ENCODE peak calls at places on chromosomes 6 and 20, in five cellular contexts. P, U, N, T and F are unnamed samples.

GRCh38 chr6:129969064-129969463 is 49.3 kb upstream of the L3MBTL3 start:
- DNase-seq in P (no peak), T (no peak), U (peak), N (no peak), F (no peak)

GRCh38 chr20:25623225-25623735 is 534 bp downstream of the NANP start:
- DNase-seq in N (peak), P (no peak), T (peak), U (peak), F (peak)

GRCh38 chr20:46135856-46136633 is 17.9 kb downstream of the CD40 start:
- DNase-seq in P (no peak), N (no peak), U (no peak), T (no peak), F (no peak)

GRCh38 chr6:32885698-32886286 is 31.8 kb downstream of the PSMB9 start:
- DNase-seq in P (no peak), N (no peak), T (peak), U (peak), F (peak)

GRCh38 chr6:6712258-6712978 is 123.9 kb downstream of the LY86 start:
- DNase-seq in P (peak), N (no peak), U (peak), T (peak), F (peak)

GRCh38 chr20:3473944-3474343 is 3.1 kb downstream of the ATRN start:
- DNase-seq in U (no peak), P (no peak), N (no peak), T (no peak), F (no peak)

GRCh38 chr6:121881974-121882667 is 446.7 kb downstream of the GJA1 start:
- DNase-seq in P (peak), N (no peak), U (peak), T (peak), F (peak)

GRCh38 chr6:89433637-89434499 is 916 bp downstream of the ANKRD6 start:
- DNase-seq in T (no peak), P (no peak), N (peak), U (no peak), F (no peak)

GRCh38 chr6:25570608-25571007 is 81.4 kb upstream of the SCGN start:
- DNase-seq in T (no peak), U (no peak), N (no peak), P (no peak), F (no peak)

GRCh38 chr6:111666812-111667211 is 61.1 kb upstream of the TRAF3IP2 start:
- DNase-seq in U (peak), N (no peak), T (peak), P (no peak), F (no peak)

GRCh38 chr6:33456156-33456555 is 1.8 kb downstream of the ZBTB9 start:
- DNase-seq in N (no peak), T (no peak), P (no peak), U (no peak), F (no peak)

GRCh38 chr20:23061713-23062561 is 12.5 kb upstream of the THBD start:
- DNase-seq in U (peak), N (no peak), T (peak), P (no peak), F (peak)

GRCh38 chr6:10416516-10416862 is 1.6 kb upstream of the TFAP2A start:
- DNase-seq in U (no peak), T (no peak), P (no peak), N (no peak), F (no peak)

GRCh38 chr20:17967595-17968365 is 814 bp downstream of the SNX5 start:
- DNase-seq in U (peak), T (peak), N (no peak), P (no peak), F (peak)

GRCh38 chr6:30152910-30153309 is 8.1 kb downstream of the TRIM10 start:
- DNase-seq in N (no peak), P (no peak), U (no peak), T (no peak), F (no peak)

GRCh38 chr20:43365691-43366090 is 92.0 kb upstream of the SRSF6 start:
- DNase-seq in T (no peak), P (no peak), N (no peak), U (no peak), F (no peak)

GRCh38 chr6:169808608-169808967 is 57.2 kb downstream of the ERMARD start:
- DNase-seq in N (no peak), P (no peak), U (no peak), T (no peak), F (no peak)

GRCh38 chr6:146598785-146599405 is at the start of gene ADGB:
- DNase-seq in P (no peak), T (peak), N (no peak), U (peak), F (peak)

GRCh38 chr6:170378502-170378901 is 71.9 kb downstream of the FAM120B start:
- DNase-seq in P (no peak), U (no peak), T (no peak), N (no peak), F (no peak)

GRCh38 chr6:43183441-43183840 is 1.4 kb downstream of the CUL9 start:
- DNase-seq in T (no peak), U (no peak), P (no peak), N (no peak), F (no peak)

GRCh38 chr20:58389324-58389967 is 417 bp downstream of the VAPB start:
- DNase-seq in U (peak), T (peak), N (peak), P (no peak), F (peak)

DNA sequence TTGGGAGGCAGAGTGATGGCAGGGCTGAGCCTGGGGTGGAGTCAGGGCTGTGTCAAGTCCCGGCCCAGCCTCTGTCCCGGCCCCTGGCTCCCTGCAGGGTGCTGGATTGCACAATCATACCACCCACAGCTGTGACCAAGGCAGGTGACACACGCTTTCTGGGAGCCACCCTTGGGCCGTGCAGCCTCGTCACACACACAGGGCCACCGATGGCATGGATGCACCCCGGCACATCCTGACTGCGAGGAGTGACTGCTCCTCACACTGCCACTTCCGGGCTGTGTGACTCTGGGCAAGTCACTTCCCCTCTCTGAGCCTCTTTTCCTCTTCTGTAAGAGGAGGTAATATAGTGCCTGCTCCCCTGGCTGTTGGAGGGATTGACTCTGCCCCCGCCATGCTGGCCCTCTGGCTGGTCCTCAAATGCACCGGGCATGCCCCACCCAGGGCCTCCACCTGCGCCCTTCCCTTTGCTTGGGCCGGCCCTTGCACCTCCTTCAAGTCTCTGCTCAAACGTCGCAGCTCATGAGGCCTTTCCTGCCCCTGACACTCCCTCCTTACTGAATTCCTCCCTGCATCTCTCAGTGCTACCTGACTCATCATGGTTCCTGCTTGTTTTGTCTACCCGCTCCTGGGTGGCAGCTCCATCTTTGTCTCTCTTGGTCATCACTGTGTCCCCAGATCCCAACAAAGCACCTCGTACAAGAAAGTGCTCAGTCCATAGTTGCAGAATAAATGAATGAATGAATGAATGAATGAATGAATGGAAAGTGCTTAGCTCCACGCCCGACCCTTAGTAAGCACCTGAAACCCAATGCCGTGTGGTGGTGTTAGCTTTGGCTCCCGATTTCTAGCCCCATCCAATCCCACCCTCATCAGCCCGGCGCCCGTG is 93.5 kb downstream of the CEBPB start:
- DNase-seq in U (peak), P (no peak), N (no peak), T (peak), F (peak)
- H3K4me3 ChIP-seq in U (no peak), P (no peak), N (no peak), T (no peak), F (no peak)

DNA sequence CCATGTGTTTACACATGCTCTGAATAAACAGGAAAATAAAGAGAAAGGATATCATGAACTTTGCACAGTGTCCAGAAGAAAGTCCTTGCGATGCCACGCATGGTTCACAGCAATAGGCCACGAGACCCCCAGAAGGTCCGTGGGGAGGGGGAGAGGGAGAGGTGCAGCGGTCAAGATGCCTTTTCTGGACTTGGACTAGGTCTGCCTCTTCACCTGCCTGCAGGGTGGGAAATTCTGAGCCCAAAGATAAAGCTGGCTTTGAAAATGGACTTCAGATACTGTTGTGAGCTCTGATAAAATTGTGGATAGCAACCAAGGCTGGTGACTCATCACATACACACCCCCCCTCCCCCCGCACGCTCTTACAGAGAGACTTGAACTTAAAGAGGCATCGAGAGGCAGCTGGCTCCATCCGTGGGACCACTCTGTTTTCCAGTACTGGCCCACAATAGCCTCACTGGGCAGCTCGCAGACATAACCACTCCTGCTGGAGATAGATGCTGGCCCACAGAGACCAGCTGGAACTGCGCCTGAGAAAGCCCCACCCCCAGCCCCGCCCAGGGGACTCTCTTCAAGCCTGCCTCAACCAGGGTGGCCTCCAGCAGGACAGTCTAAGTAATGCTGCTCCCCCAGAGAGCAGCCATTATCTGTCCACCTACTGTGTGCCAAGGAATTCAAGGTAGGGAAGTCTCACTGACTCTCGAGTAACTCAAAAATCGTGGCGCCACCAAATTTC is 21.2 kb upstream of the NFATC2 start:
- DNase-seq in N (peak), P (peak), U (peak), T (peak), F (peak)
- H3K4me3 ChIP-seq in N (no peak), P (no peak), U (no peak), T (no peak), F (peak)

DNA sequence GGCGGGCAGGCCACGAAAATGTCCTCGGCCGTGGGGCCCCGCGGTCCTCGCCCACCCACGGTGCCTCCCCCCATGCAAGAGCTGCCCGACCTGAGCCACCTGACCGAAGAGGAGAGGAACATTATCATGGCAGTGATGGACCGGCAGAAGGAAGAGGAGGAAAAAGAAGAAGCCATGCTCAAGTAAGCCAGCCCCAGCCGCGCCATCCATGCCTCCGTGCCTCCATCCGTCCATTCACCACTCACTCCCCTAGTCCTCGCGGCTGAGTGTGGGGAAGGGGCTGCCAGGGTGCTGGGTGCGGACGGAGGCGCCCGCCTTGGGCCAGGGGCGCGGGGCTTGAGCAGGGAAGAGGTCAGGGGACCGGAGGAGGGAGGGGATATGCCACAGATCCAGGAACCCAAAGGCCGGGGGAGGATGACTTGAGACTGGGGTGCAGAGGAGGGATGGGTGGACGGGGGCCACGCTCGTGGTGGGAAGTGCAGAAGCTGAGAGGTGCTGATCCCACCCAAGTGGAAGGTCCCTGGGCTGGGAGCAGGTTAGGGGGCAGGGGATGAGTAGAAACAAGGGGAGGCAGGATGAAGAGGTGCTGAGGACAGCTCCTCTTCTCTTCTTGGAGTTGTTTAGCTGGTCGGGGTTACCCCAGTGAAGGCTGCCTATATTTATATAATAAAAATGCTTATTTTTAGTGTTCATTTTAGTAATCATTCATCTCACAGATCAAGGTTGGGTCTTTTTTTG is 825 bp downstream of the RIMS1 start:
- DNase-seq in T (no peak), U (no peak), N (no peak), P (no peak), F (no peak)
- H3K4me3 ChIP-seq in T (peak), U (peak), N (no peak), P (peak), F (peak)

GRCh38 chr6:108563292-108563691 is 2.6 kb downstream of the FOXO3 start:
- DNase-seq in T (no peak), U (no peak), N (no peak), P (no peak), F (no peak)

GRCh38 chr6:108564178-108564577 is 3.5 kb downstream of the FOXO3 start:
- DNase-seq in T (peak), U (peak), P (peak), N (no peak), F (peak)

GRCh38 chr6:108561742-108562502 is 1.2 kb downstream of the FOXO3 start:
- DNase-seq in T (no peak), N (peak), U (peak), P (no peak), F (no peak)

GRCh38 chr6:108560463-108561308 is at the start of gene FOXO3:
- DNase-seq in U (peak), P (peak), T (peak), N (peak), F (peak)

GRCh38 chr6:108562503-108562993 is 1.8 kb downstream of the FOXO3 start:
- DNase-seq in N (no peak), U (peak), P (no peak), T (peak), F (peak)
- H3K4me3 ChIP-seq in N (no peak), U (peak), P (peak), T (peak), F (peak)

DNA sequence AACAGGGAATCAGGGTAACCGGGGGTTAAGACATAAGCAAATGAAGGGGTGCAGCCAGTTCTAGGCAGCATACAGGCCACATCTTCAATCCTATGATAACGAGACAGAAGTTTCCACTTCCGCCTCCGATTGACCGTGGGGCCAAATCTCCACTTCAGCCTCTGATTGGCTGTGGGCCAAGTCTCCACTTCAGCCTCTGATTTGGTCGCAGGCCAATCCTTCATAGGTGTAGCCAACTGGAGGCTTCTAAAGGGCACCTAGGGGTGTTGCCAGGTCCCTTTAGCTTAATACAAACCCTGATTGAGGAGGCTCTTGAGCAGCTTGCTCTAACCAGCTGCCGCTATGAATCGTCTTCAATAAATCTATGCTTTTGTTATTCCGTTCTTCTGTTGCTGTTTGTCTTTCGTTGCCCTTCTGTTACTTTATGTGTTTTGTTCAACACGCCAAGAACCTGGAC is 2.1 kb upstream of the ERGIC3 start:
- DNase-seq in N (no peak), T (peak), U (no peak), P (no peak), F (no peak)
- H3K4me3 ChIP-seq in N (no peak), T (no peak), U (no peak), P (no peak), F (no peak)

GRCh38 chr6:3990692-3991491 is 88.0 kb downstream of the FAM217A start:
- DNase-seq in N (peak), T (peak), P (peak), U (peak), F (peak)
- H3K4me3 ChIP-seq in N (no peak), T (peak), P (peak), U (peak), F (peak)

DNA sequence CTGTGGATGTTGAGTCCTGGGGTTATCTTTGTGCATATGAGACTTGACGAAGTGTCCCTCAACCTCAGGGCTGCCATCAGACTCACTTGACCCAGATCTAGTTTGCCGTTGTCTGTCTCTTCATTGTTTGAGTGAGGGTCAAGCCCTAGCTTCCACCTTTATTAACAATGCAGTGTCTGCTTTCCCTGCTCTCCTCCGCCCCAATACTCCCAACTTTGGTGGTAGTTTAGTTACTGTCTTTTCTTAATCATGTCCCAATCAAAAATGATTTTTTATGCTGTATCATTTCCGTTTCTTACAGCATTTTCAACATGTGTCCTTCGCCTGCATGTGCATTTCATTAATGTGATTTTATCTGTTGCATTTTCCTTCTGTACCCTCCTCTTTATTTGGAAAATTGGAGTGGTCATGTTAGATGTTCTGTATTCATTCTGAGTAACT is 2.1 kb downstream of the TBPL1 start:
- DNase-seq in P (no peak), U (no peak), N (no peak), T (no peak), F (no peak)
- H3K4me3 ChIP-seq in P (no peak), U (no peak), N (no peak), T (no peak), F (no peak)

DNA sequence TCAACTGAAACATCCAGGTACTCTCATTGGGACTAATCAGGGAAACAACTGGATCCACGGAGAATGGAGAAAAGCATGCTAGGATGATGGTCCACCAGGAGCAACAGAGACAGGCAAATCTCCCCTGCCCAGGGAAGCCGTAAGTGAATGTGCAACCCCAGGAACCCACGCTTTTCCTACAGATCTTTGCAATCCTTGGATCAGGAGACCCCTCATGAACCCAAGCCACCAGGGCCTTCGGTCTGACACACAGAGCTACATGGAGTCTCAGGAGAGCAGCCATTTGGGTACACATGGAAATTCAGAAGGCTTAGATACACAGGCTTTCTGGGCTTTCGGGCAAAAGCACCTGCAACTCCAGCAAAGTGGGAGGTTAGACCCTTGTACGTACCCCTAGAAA is 122.1 kb upstream of the PTCHD4 start:
- DNase-seq in P (no peak), U (no peak), T (no peak), N (no peak), F (no peak)
- H3K4me3 ChIP-seq in P (no peak), U (no peak), T (no peak), N (no peak), F (no peak)